ENCODE peak calls at places on chromosomes 5 and 9, in ten cellular contexts. G, P, U, N, E, I, Z, L, O and V are unnamed samples.

GRCh38 chr5:59358497-59358896 is 535.0 kb downstream of the PDE4D start:
- DNase-seq in Z (no peak), O (no peak), E (no peak), P (no peak), L (no peak), G (no peak), I (no peak), N (no peak), U (peak; percentile 15), V (no peak)

GRCh38 chr5:88878976-88879375 is 4.0 kb downstream of the MEF2C start:
- DNase-seq in G (no peak), N (no peak), E (no peak), U (no peak), I (no peak), L (no peak), Z (no peak), O (no peak), P (peak; percentile 65), V (no peak)

GRCh38 chr5:176188085-176188484 is 50.1 kb upstream of the SIMC1 start:
- DNase-seq in U (no peak), G (no peak), Z (no peak), I (no peak), E (no peak), N (no peak), O (no peak), P (no peak), L (no peak), V (no peak)

GRCh38 chr9:132583584-132584304 is 1.3 kb downstream of the BARHL1 start:
- DNase-seq in N (no peak), O (no peak), P (peak; percentile 7), U (no peak), I (no peak), L (no peak), E (no peak), Z (no peak), G (no peak), V (no peak)

GRCh38 chr9:136698681-136699246 is 11.5 kb upstream of the AGPAT2 start:
- DNase-seq in L (no peak), U (no peak), P (no peak), O (no peak), N (no peak), Z (no peak), G (no peak), I (no peak), E (no peak), V (no peak)

GRCh38 chr5:80632700-80633099 is 21.8 kb upstream of the MSH3 start:
- DNase-seq in L (no peak), Z (no peak), E (no peak), O (no peak), I (no peak), N (no peak), P (no peak), G (no peak), U (no peak), V (no peak)

GRCh38 chr5:75509956-75510355 is 1.5 kb downstream of the CERT1 start:
- DNase-seq in I (no peak), E (no peak), N (no peak), Z (no peak), U (peak; percentile 4), L (no peak), P (peak; percentile 60), G (no peak), O (no peak), V (peak; percentile 11)

GRCh38 chr9:83934569-83935275 is 13.5 kb upstream of the KIF27 start:
- DNase-seq in I (no peak), E (no peak), N (no peak), U (no peak), P (no peak), Z (no peak), L (no peak), O (no peak), G (no peak), V (peak; percentile 62)

GRCh38 chr5:33894566-33894965 is 2.8 kb upstream of the ADAMTS12 start:
- DNase-seq in G (no peak), O (no peak), Z (no peak), E (no peak), L (no peak), U (no peak), I (no peak), N (no peak), P (no peak), V (no peak)

GRCh38 chr5:176562189-176562588 is 13.0 kb downstream of the CDHR2 start:
- DNase-seq in N (no peak), I (no peak), G (no peak), Z (no peak), U (no peak), P (no peak), O (no peak), E (no peak), L (no peak), V (no peak)

GRCh38 chr5:131766689-131767088 is 30.1 kb downstream of the FNIP1 start:
- DNase-seq in P (peak; percentile 28), N (no peak), G (no peak), O (no peak), L (no peak), Z (no peak), I (no peak), U (no peak), E (no peak), V (no peak)

GRCh38 chr5:144028058-144028457 is 142.4 kb downstream of the YIPF5 start:
- DNase-seq in P (peak; percentile 47), N (no peak), U (no peak), O (no peak), G (no peak), E (no peak), L (no peak), Z (no peak), I (no peak), V (no peak)

GRCh38 chr9:37033141-37033540 is 927 bp downstream of the PAX5 start:
- DNase-seq in P (no peak), U (no peak), N (no peak), O (no peak), L (no peak), G (peak; percentile 47), Z (no peak), E (no peak), I (no peak), V (no peak)

GRCh38 chr9:126701820-126702500 is 88.2 kb downstream of the LMX1B start:
- DNase-seq in L (no peak), G (peak; percentile 75), Z (no peak), E (no peak), I (peak; percentile 45), O (no peak), P (no peak), N (no peak), U (peak; percentile 25), V (no peak)

GRCh38 chr9:137739371-137739915 is 120.6 kb downstream of the EHMT1 start:
- DNase-seq in L (no peak), E (no peak), I (no peak), Z (no peak), N (no peak), O (no peak), P (no peak), U (peak; percentile 42), G (no peak), V (no peak)
- TF ChIP-seq POLR2AphosphoS5 in L (no peak), E (no peak), I (no peak), Z (no peak), N (no peak), O (no peak), P (no peak), U (no peak), G (no peak), V (no peak)

GRCh38 chr5:68271124-68271523 is 55.6 kb downstream of the PIK3R1 start:
- DNase-seq in Z (no peak), G (no peak), L (no peak), E (no peak), U (no peak), N (no peak), O (no peak), I (no peak), P (no peak), V (no peak)

GRCh38 chr5:68276740-68277139 is 61.2 kb downstream of the PIK3R1 start:
- DNase-seq in U (no peak), P (no peak), Z (no peak), G (no peak), O (no peak), I (no peak), L (no peak), N (no peak), E (no peak), V (no peak)

GRCh38 chr5:68274847-68275700 is 59.5 kb downstream of the PIK3R1 start:
- DNase-seq in L (no peak), I (no peak), O (no peak), U (no peak), N (no peak), G (no peak), Z (no peak), E (no peak), P (no peak), V (no peak)

GRCh38 chr5:68272289-68272688 is 56.7 kb downstream of the PIK3R1 start:
- DNase-seq in E (no peak), L (no peak), U (no peak), O (no peak), G (no peak), I (no peak), Z (no peak), N (no peak), P (peak; percentile 32), V (no peak)

DNA sequence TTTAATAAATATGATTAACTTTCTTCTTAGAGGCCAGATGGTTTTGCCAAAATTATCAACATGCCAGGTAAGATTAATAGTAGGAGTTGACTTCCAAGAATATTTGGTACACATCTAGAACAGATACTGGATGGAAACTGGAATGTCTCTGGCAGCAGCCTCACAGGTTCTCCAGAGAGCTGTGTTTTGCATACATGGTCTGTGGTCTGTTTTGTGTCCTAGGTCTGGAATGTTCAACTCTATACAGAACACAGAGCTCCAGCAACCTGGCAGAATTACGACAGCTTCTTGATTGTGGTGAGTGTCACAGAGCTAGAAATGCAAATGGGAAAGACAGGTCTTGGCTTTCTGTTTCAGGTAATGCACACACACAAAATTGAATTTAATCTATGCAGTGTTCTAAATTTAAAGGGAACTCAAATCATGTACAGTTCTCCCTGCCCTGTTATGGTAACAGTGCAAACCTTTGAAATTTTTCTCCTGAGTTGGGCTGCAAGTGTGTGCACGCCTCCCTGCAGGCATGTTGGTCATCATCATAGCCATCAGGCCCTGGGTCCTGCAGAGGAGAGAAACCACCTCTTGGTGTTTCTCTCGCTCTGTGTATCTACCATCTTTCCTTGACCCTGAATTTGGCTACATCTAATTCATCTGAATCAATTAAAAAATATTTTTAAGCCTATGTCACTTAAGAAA is 58.3 kb downstream of the PIK3R1 start:
- DNase-seq in N (no peak), L (no peak), P (no peak), E (no peak), Z (no peak), O (no peak), U (no peak), I (no peak), G (no peak), V (no peak)
- TF ChIP-seq POLR2AphosphoS5 in N (no peak), L (peak; percentile 90), P (no peak), E (no peak), Z (peak; percentile 59), O (no peak), U (no peak), I (no peak), G (no peak), V (no peak)

GRCh38 chr5:171386861-171387254 is 791 bp upstream of the NPM1 start:
- DNase-seq in L (no peak), N (no peak), P (no peak), G (no peak), E (no peak), Z (no peak), O (no peak), U (peak; percentile 31), I (no peak), V (no peak)
- TF ChIP-seq POLR2AphosphoS5 in L (no peak), N (no peak), P (no peak), G (no peak), E (no peak), Z (no peak), O (no peak), U (no peak), I (no peak), V (no peak)

GRCh38 chr9:71636143-71636839 is 132.0 kb downstream of the CEMIP2 start:
- DNase-seq in O (no peak), G (no peak), I (no peak), E (no peak), Z (no peak), P (no peak), N (no peak), L (no peak), U (no peak), V (no peak)
- TF ChIP-seq POLR2AphosphoS5 in O (no peak), G (no peak), I (no peak), E (no peak), Z (no peak), P (no peak), N (no peak), L (no peak), U (no peak), V (no peak)